ENCODE peak calls at places on chromosomes 11 and 22, in four cellular contexts. O, R, D and B are unnamed samples. For H3K4me1, the result is how much of the 10 kb centered on the place peaks cover.

GRCh38 chr11:42849362-42849761 is 462.4 kb upstream of the API5 start:
- DNase-seq in R (no peak), O (no peak), D (no peak), B (no peak)

GRCh38 chr11:35798423-35798822 is 135.8 kb downstream of the TRIM44 start:
- DNase-seq in O (no peak), R (no peak), D (no peak), B (no peak)

GRCh38 chr11:11157201-11157600 is 195.8 kb downstream of the CSNK2A3 start:
- DNase-seq in O (peak), D (no peak), R (no peak), B (no peak)

GRCh38 chr11:11588890-11589289 is 32.9 kb downstream of the GALNT18 start:
- DNase-seq in O (no peak), R (no peak), D (no peak), B (no peak)

GRCh38 chr11:93908689-93909088 is 58.3 kb upstream of the VSTM5 start:
- DNase-seq in D (no peak), O (peak), R (no peak), B (no peak)

GRCh38 chr11:12802418-12803085 is 128.3 kb downstream of the TEAD1 start:
- DNase-seq in O (peak), R (no peak), D (peak), B (peak)

GRCh38 chr11:2982214-2982613 is 9.9 kb downstream of the NAP1L4 start:
- DNase-seq in R (no peak), O (no peak), D (no peak), B (no peak)

GRCh38 chr11:31903225-31904074 is 92.3 kb upstream of the PAX6 start:
- DNase-seq in R (peak), O (no peak), D (no peak), B (no peak)

GRCh38 chr11:75099635-75100034 is 3.0 kb upstream of the OR2AT4 start:
- DNase-seq in D (no peak), O (no peak), R (no peak), B (no peak)

GRCh38 chr11:125939081-125939521 is 6.7 kb upstream of the VSIG10L2 start:
- DNase-seq in O (no peak), D (no peak), R (no peak), B (peak)

GRCh38 chr11:77502501-77502900 is 28.6 kb upstream of the PAK1 start:
- DNase-seq in D (no peak), R (no peak), O (no peak), B (no peak)

GRCh38 chr11:116686891-116687290 is 85.9 kb downstream of the BUD13 start:
- DNase-seq in D (no peak), R (no peak), O (no peak), B (peak)

GRCh38 chr22:31561238-31561887 is 65.0 kb downstream of the SFI1 start:
- DNase-seq in R (peak), D (peak), O (peak), B (peak)

GRCh38 chr11:613369-613968 is 2.3 kb downstream of the IRF7 start:
- DNase-seq in R (peak), O (peak), D (no peak), B (no peak)

GRCh38 chr11:10197091-10197490 is 96.9 kb downstream of the SBF2 start:
- DNase-seq in O (no peak), D (no peak), R (no peak), B (no peak)

GRCh38 chr11:85590848-85591483 is 36.2 kb downstream of the DLG2 start:
- DNase-seq in O (peak), D (no peak), R (no peak), B (no peak)

GRCh38 chr11:78390809-78391208 is 26.8 kb downstream of the GAB2 start:
- DNase-seq in R (no peak), D (no peak), O (no peak), B (no peak)

GRCh38 chr22:49726022-49726681 is 101.5 kb downstream of the BRD1 start:
- DNase-seq in D (no peak), O (no peak), R (no peak), B (no peak)

GRCh38 chr11:10606536-10607208 is 38.2 kb upstream of the LYVE1 start:
- DNase-seq in O (no peak), D (peak), R (no peak), B (no peak)

GRCh38 chr22:19875061-19875530 is 20.4 kb upstream of the GNB1L start:
- DNase-seq in R (no peak), O (no peak), D (peak), B (no peak)

GRCh38 chr11:10322830-10323792 is 18.2 kb downstream of the ADM start:
- DNase-seq in O (peak), D (peak), R (peak), B (peak)

GRCh38 chr22:23219787-23220484 is 39.6 kb downstream of the BCR start:
- DNase-seq in R (no peak), D (peak), O (no peak), B (no peak)

GRCh38 chr22:50677493-50678217 is 5.0 kb downstream of the SHANK3 start:
- DNase-seq in D (no peak), O (no peak), R (no peak), B (no peak)

GRCh38 chr11:58963551-58964075 is 24.3 kb downstream of the GLYATL1 start:
- DNase-seq in D (no peak), R (no peak), O (peak), B (no peak)

GRCh38 chr22:29310065-29310862 is 3.8 kb downstream of the GAS2L1 start:
- DNase-seq in R (no peak), D (no peak), O (no peak), B (no peak)

GRCh38 chr11:105979997-105980703 is 41.9 kb downstream of the MSANTD4 start:
- DNase-seq in D (no peak), O (no peak), R (no peak), B (no peak)

GRCh38 chr11:10329935-10330334 is 25.1 kb downstream of the ADM start:
- DNase-seq in O (peak), D (no peak), R (no peak), B (no peak)

GRCh38 chr11:43518407-43519165 is 159.9 kb downstream of the TTC17 start:
- DNase-seq in R (no peak), D (peak), O (no peak), B (no peak)

GRCh38 chr11:7072401-7073028 is 16.3 kb upstream of the RBMXL2 start:
- DNase-seq in D (no peak), O (no peak), R (no peak), B (no peak)

GRCh38 chr22:36682835-36683234 is 20.7 kb downstream of the CACNG2 start:
- DNase-seq in D (no peak), R (no peak), O (no peak), B (no peak)

GRCh38 chr11:108559340-108559739 is 34.2 kb downstream of the EXPH5 start:
- DNase-seq in O (no peak), D (no peak), R (no peak), B (no peak)

GRCh38 chr11:60345489-60345888 is 18.4 kb downstream of the MS4A6E start:
- DNase-seq in D (no peak), O (peak), R (no peak), B (no peak)

GRCh38 chr11:69121621-69122336 is 34.0 kb upstream of the SMIM38 start:
- DNase-seq in R (no peak), O (no peak), D (no peak), B (no peak)

GRCh38 chr11:77287615-77288273 is 13.7 kb downstream of the GDPD4 start:
- DNase-seq in D (no peak), R (no peak), O (no peak), B (no peak)

GRCh38 chr22:48826546-48826945 is 1001.1 kb downstream of the BRD1 start:
- DNase-seq in R (no peak), O (no peak), D (no peak), B (no peak)

GRCh38 chr11:118109231-118109630 is 22.5 kb upstream of the SMIM35 start:
- DNase-seq in R (peak), D (no peak), O (no peak), B (no peak)

GRCh38 chr22:45099961-45100360 is 63.8 kb upstream of the NUP50 start:
- DNase-seq in R (no peak), D (no peak), O (no peak), B (no peak)

DNA sequence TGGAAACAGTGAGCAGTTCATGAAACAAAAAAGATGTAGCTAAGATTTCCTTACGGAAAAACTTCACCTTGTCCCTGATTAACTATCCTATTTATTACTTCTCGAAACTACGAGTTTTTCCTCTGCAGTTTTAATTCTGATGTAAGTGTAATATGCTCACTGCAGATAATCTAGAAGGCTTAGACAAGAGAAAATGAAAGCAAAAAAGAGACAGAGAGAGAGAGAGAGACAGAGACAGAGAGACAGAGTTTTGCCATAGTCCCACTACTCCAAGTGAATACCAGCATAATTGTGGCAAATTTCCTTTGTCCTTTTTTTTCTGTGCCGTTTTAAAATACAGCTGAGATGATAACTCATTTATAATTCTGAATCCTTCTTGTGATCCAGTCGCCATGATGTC is 24.8 kb downstream of the FSHB start:
- DNase-seq in R (no peak), O (no peak), D (no peak), B (no peak)
- H3K4me3 ChIP-seq in R (no peak), O (no peak), D (peak), B (no peak)

GRCh38 chr11:119263352-119263940 is 53.5 kb downstream of the MCAM start:
- DNase-seq in O (no peak), R (no peak), D (no peak), B (no peak)

GRCh38 chr11:119254239-119254638 is 48.1 kb downstream of the CBL start:
- DNase-seq in D (no peak), R (no peak), O (no peak), B (no peak)

GRCh38 chr11:119258180-119258579 is 52.0 kb downstream of the CBL start:
- DNase-seq in D (no peak), R (no peak), O (no peak), B (no peak)

GRCh38 chr11:119262668-119263351 is 54.1 kb downstream of the MCAM start:
- DNase-seq in R (no peak), O (no peak), D (no peak), B (no peak)

DNA sequence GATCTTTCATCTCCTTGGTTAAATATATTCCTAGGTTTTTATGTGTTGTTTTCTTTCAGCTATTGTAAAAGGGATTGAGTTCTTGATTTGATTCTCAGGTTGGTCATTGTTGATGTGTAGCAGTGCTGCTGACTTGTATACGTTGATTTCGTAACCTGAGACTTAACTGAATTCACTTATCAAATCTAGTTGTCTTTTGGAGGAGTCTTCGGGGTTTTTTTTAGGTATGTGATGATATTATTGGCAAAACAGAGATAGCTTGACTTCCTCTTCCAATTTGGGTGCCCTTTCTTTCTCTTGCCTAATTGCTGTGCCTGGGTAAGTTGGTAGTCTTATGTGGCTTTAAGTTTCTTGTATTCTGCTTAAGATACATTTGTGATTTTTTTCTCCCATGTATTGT is 52.8 kb downstream of the CBL start:
- DNase-seq in D (no peak), O (no peak), R (no peak), B (no peak)
- H3K4me1 ChIP-seq in D (under half), O (under half), R (under half), B (under half)

GRCh38 chr22:27197071-27197470 is 539.7 kb downstream of the MIAT start:
- DNase-seq in D (no peak), O (no peak), R (no peak), B (no peak)
- H3K4me3 ChIP-seq in D (no peak), O (no peak), R (no peak), B (no peak)

GRCh38 chr11:102831128-102831708 is 12.2 kb downstream of the MMP3 start:
- DNase-seq in D (peak), O (peak), R (no peak), B (no peak)
- H3K4me1 ChIP-seq in D (under half), O (under half), R (under half), B (under half)

GRCh38 chr22:40107244-40107643 is 70.5 kb upstream of the TNRC6B start:
- DNase-seq in R (no peak), O (no peak), D (no peak), B (no peak)

GRCh38 chr22:40112595-40112994 is 65.1 kb upstream of the TNRC6B start:
- DNase-seq in O (no peak), D (no peak), R (no peak), B (no peak)

GRCh38 chr22:40111451-40111850 is 66.3 kb upstream of the TNRC6B start:
- DNase-seq in D (no peak), O (no peak), R (no peak), B (no peak)

GRCh38 chr22:40105755-40106154 is 72.0 kb upstream of the TNRC6B start:
- DNase-seq in R (no peak), O (no peak), D (no peak), B (no peak)

DNA sequence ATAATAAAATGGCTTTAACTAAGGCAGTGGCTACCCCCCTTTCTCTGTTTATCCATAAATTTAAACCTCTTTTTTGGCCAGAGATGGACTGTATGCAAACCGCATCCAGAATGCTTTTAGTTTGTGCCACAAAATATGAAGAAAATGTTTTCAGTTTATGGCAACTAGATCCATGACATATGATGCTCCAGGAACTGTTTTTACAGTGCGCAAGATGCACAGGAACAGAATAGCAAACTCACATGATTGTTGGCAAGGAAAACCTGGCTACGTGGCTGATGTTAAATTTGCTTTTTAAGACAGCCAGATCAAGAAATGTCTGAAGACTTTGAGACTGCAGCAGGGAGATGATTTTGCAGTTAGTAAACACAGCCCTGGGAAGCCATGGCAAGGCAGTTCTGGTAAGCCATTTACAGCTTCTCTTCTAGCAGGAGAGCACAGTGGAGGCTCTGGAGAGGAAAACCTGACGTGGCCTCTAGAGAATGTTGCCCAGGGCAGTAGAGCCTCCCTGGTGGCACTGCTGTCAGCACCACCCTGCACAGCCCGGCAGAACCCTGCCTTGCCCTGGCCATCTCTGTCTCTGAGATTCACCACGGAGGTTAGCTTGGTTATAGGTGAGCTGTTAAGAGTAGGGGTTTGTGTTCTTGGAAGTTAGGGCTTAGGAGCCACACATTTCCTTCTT is 69.8 kb upstream of the TNRC6B start:
- DNase-seq in D (no peak), R (no peak), O (no peak), B (no peak)
- H3K4me3 ChIP-seq in D (peak), R (peak), O (no peak), B (peak)

GRCh38 chr11:64629103-64629502 is 38.1 kb downstream of the SLC22A12 start:
- DNase-seq in O (no peak), R (no peak), D (no peak), B (no peak)
- H3K4me1 ChIP-seq in O (under half), R (under half), D (under half), B (under half)

GRCh38 chr22:38461414-38462081 is 6.3 kb upstream of the KDELR3 start:
- DNase-seq in O (peak), D (peak), R (peak), B (no peak)
- H3K4me3 ChIP-seq in O (peak), D (peak), R (peak), B (peak)

GRCh38 chr22:46583571-46583970 is 36.6 kb upstream of the GRAMD4 start:
- DNase-seq in R (peak), D (no peak), O (no peak), B (no peak)

GRCh38 chr22:46580940-46581579 is 39.1 kb upstream of the GRAMD4 start:
- DNase-seq in R (peak), D (no peak), O (no peak), B (no peak)

GRCh38 chr22:46584081-46584903 is 35.9 kb upstream of the GRAMD4 start:
- DNase-seq in R (peak), D (no peak), O (no peak), B (no peak)

GRCh38 chr22:46581580-46582244 is 38.5 kb upstream of the GRAMD4 start:
- DNase-seq in D (peak), O (no peak), R (peak), B (no peak)

GRCh38 chr22:46582281-46582811 is 37.8 kb upstream of the GRAMD4 start:
- DNase-seq in D (no peak), R (peak), O (no peak), B (no peak)
- H3K4me1 ChIP-seq in D (under half), R (half or more), O (under half), B (under half)

DNA sequence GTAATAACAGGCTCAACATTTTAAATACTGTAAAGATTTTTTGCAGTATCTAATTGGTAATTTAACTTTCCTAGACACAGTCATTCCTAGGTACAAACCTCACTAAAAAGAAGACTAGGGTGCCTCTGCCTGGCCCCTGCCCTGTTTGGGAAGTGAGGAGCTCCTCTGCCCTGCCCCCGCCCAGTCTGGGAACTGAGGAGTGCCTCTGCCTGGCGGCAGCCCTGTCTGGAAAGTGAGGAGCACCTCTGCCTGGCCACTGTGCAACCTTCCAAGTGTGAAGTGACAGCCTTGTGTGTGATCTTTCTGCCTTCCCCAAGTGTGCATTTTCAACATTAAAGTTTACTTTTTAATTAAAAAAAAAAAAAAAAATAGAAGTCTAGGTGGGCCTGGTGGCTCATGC is 4.2 kb downstream of the CHORDC1 start:
- DNase-seq in O (no peak), D (no peak), R (peak), B (no peak)
- H3K4me3 ChIP-seq in O (no peak), D (no peak), R (no peak), B (no peak)